ENCODE peak calls at places on chromosome 5, in four cellular contexts. M is mesendoderm, Q is H9, Y is IMR-90. B is an unnamed sample.

GRCh38 chr5:39080597-39081204 is 6.5 kb upstream of the RICTOR start:
- DNase-seq in Y (peak), M (peak), Q (peak), B (no peak)

GRCh38 chr5:89695371-89695770 is 714.2 kb downstream of the CETN3 start:
- DNase-seq in M (peak), Q (no peak), Y (no peak), B (no peak)

GRCh38 chr5:44952376-44952775 is 143.6 kb downstream of the MRPS30 start:
- DNase-seq in Y (peak), M (peak), Q (no peak), B (no peak)

GRCh38 chr5:32089146-32090000 is 84.7 kb downstream of the GOLPH3 start:
- DNase-seq in Q (no peak), Y (no peak), M (no peak), B (no peak)

GRCh38 chr5:113292535-113292934 is 142.3 kb downstream of the TSSK1B start:
- DNase-seq in Q (no peak), M (no peak), Y (peak), B (no peak)

GRCh38 chr5:174571662-174572397 is 152.6 kb upstream of the MSX2 start:
- DNase-seq in Y (peak), M (peak), Q (peak), B (no peak)

GRCh38 chr5:24059006-24059405 is 551.6 kb downstream of the PRDM9 start:
- DNase-seq in Q (no peak), M (no peak), Y (no peak), B (no peak)

GRCh38 chr5:4116834-4117233 is 521.2 kb downstream of the IRX1 start:
- DNase-seq in M (no peak), Y (no peak), Q (no peak), B (no peak)

GRCh38 chr5:175657593-175658271 is at the start of gene HRH2:
- DNase-seq in M (peak), Q (peak), Y (no peak), B (peak)

GRCh38 chr5:97618721-97619120 is 435.7 kb upstream of the RIOK2 start:
- DNase-seq in Q (no peak), Y (no peak), M (no peak), B (no peak)

GRCh38 chr5:143390258-143390657 is 13.2 kb downstream of the NR3C1 start:
- DNase-seq in Q (no peak), M (no peak), Y (no peak), B (no peak)

GRCh38 chr5:72228957-72229356 is 91.1 kb downstream of the MRPS27 start:
- DNase-seq in M (no peak), Q (no peak), Y (no peak), B (no peak)

GRCh38 chr5:171537463-171537862 is 118.0 kb downstream of the FGF18 start:
- DNase-seq in Q (no peak), Y (no peak), M (peak), B (no peak)

GRCh38 chr5:41195228-41195627 is 18.1 kb downstream of the C6 start:
- DNase-seq in Q (no peak), Y (no peak), M (no peak), B (no peak)

GRCh38 chr5:41194339-41194738 is 19.0 kb downstream of the C6 start:
- DNase-seq in Y (no peak), Q (no peak), M (no peak), B (no peak)

GRCh38 chr5:41193462-41194166 is 19.7 kb downstream of the C6 start:
- DNase-seq in Y (peak), Q (no peak), M (no peak), B (no peak)

GRCh38 chr5:41199660-41200059 is 13.7 kb downstream of the C6 start:
- DNase-seq in M (no peak), Q (no peak), Y (no peak), B (no peak)

DNA sequence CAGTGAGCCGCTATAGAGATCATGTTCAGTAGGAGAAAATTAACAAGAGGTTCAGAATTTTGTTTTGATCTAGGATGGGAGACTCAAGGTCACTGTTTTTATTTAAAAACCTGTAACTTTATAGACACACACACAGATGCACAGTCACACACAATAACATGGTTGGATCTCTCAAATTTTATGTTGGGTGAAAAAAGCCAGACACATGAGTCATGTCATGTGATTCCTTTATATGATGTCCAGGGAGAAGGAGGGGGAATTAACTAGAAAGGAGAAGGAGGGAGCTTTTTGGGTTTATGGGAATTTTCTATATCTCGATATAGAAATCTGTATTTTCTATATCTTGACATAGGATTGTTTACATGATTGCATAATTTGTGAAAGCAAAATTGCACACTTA is 17.1 kb downstream of the C6 start:
- DNase-seq in M (no peak), Y (peak), Q (no peak), B (no peak)
- H3K56ac ChIP-seq in M (no peak), Y (no peak), Q (no peak), B (no peak)

GRCh38 chr5:148060881-148061280 is 2.9 kb upstream of the SPINK5 start:
- DNase-seq in Y (no peak), M (peak), Q (no peak), B (no peak)
- H3K56ac ChIP-seq in Y (no peak), M (no peak), Q (no peak), B (no peak)

GRCh38 chr5:55441107-55441771 is 93.5 kb downstream of the PLPP1 start:
- DNase-seq in Q (no peak), M (peak), Y (no peak), B (no peak)

GRCh38 chr5:55441954-55442353 is 92.8 kb downstream of the PLPP1 start:
- DNase-seq in M (no peak), Y (no peak), Q (no peak), B (no peak)

GRCh38 chr5:55450050-55450765 is 84.6 kb downstream of the PLPP1 start:
- DNase-seq in M (no peak), Y (peak), Q (no peak), B (no peak)

GRCh38 chr5:55446690-55447351 is 87.9 kb downstream of the PLPP1 start:
- DNase-seq in M (no peak), Q (no peak), Y (no peak), B (no peak)

GRCh38 chr5:55445817-55446216 is 88.9 kb downstream of the PLPP1 start:
- DNase-seq in M (no peak), Q (no peak), Y (no peak), B (no peak)
- H3K56ac ChIP-seq in M (no peak), Q (no peak), Y (no peak), B (no peak)

DNA sequence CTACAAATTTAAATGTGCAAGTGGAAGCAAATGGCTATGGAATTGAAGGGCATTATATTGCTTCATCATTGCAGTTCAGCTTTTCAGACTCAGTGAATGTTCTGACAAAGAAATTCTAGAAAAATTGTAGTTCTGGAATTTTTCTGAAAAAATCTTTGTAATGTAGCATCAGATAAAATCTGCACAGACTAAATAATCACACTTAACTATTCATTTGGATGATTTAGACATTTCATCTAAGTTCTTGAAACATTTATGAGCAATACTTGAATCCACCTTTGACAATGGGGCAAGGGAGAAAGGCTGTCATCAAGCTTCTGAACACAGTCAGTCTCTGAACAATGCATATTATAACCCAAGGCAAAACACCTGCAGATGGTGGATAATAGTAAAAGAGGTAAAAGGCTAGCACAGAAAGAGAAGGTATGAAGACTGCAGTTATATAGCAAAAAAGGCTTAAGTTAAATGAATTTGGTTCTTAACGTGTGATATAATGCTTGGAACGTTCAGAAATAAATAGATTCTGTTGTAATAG is 1352.0 kb upstream of the NUDT12 start:
- DNase-seq in M (no peak), Q (no peak), Y (no peak), B (no peak)
- H3K56ac ChIP-seq in M (no peak), Q (no peak), Y (no peak), B (no peak)

DNA sequence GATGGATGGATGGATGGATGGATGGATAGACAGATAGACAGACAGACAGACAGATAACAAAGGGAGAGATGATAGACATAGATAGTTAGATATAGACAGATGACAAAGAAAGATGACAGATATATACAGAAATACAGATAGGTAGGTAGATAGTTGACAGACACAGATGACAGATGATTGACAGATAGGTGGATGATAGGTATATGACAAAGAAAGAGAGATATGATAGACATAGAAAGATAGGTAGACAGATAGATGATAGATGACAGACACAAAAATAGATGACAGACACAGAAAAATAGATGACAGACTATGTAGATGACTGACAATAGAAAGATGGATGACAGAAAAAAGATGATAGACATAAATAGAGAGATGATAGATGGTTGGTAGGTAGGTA is 200.0 kb upstream of the TAS2R1 start:
- DNase-seq in Y (no peak), Q (no peak), M (no peak), B (no peak)
- H3K56ac ChIP-seq in Y (no peak), Q (no peak), M (peak), B (no peak)

DNA sequence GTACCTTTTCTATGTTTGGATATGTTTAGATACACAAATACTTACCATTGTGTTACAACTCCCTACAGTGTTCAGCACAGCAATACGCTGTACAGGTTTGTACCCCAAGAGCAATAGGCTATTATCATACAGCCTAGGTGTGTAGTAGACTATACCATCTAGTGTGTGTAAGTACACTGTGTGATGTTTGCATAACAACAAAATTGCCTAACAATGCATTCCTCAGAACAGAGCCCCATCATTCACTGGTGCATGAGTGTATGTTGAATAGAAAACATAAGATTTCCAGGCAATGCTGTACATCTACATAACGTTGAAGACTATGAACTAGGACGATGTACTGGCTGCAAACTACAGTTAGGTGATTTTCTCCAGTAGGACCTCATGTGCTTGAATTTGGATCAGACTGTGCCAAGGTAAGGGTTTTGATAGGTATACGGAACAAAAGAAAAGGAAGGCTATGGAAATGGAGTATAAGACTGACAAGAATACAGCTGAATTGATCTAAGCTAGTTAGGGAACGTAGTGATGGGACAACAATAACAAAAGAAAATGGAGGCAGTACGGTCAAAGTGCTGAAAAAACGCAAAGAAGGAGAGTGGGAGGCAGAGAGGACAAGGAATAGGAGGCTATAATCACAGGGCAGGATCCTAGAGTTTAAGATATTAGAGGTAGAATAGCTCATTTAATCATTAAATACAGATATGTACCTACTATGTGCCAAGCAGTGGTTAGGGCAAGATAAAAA is 46.9 kb downstream of the FNIP1 start:
- DNase-seq in M (no peak), Y (no peak), Q (no peak), B (no peak)
- H3K56ac ChIP-seq in M (no peak), Y (no peak), Q (no peak), B (no peak)

B was measured in H1.